ENCODE peak calls at places on chromosomes 11 and 22, in five cellular contexts. N is fibroblast of lung, P is HepG2, L is PC-3, V is IMR-90. Z is an unnamed sample.

GRCh38 chr11:44923080-44923479 is 27.6 kb downstream of the TP53I11 start:
- DNase-seq in V (no peak), L (no peak), N (no peak), P (no peak), Z (no peak)

GRCh38 chr11:19076744-19077589 is 16.4 kb upstream of the MRGPRX2 start:
- DNase-seq in V (peak; percentile 19), P (peak; percentile 32), L (peak; percentile 75), N (peak; percentile 16), Z (peak; percentile 77)

GRCh38 chr22:41996826-41997225 is 1.8 kb upstream of the WBP2NL start:
- DNase-seq in V (no peak), L (no peak), P (no peak), N (no peak), Z (no peak)

GRCh38 chr11:119087747-119088241 is 3.1 kb downstream of the HMBS start:
- DNase-seq in P (no peak), V (no peak), N (no peak), L (peak; percentile 52), Z (no peak)

GRCh38 chr22:22887621-22888503 is at the start of gene IGLL5:
- DNase-seq in N (no peak), P (no peak), L (no peak), V (no peak), Z (no peak)

GRCh38 chr11:122843281-122844150 is 5.2 kb downstream of the CRTAM start:
- DNase-seq in P (peak; percentile 81), N (no peak), V (no peak), L (no peak), Z (no peak)

GRCh38 chr11:1178906-1179305 is 21.2 kb downstream of the MUC5AC start:
- DNase-seq in L (no peak), P (no peak), N (no peak), V (no peak), Z (no peak)

GRCh38 chr11:19441752-19442553 is 201.2 kb upstream of the E2F8 start:
- DNase-seq in N (peak; percentile 98), P (no peak), V (peak; percentile 98), L (peak; percentile 95), Z (peak; percentile 74)

GRCh38 chr22:26722159-26722558 is 64.8 kb downstream of the MIAT start:
- DNase-seq in N (peak; percentile 81), P (no peak), V (peak; percentile 63), L (peak; percentile 40), Z (peak; percentile 42)

GRCh38 chr11:13126430-13126829 is 117.3 kb downstream of the RASSF10 start:
- DNase-seq in N (peak; percentile 98), P (no peak), L (peak; percentile 98), V (peak; percentile 98), Z (peak; percentile 94)

GRCh38 chr22:45597460-45598192 is 74.0 kb upstream of the ATXN10 start:
- DNase-seq in N (no peak), V (no peak), P (peak; percentile 86), L (peak; percentile 22), Z (no peak)

GRCh38 chr11:125170406-125171031 is 6.0 kb downstream of the PKNOX2 start:
- DNase-seq in P (no peak), L (no peak), V (peak; percentile 92), N (peak; percentile 96), Z (peak; percentile 86)

GRCh38 chr11:108559340-108559739 is 34.2 kb downstream of the EXPH5 start:
- DNase-seq in L (no peak), N (peak; percentile 84), P (no peak), V (peak; percentile 76), Z (peak; percentile 81)

GRCh38 chr11:72245232-72245816 is 1.3 kb upstream of the PHOX2A start:
- DNase-seq in L (no peak), N (no peak), V (no peak), P (no peak), Z (no peak)

GRCh38 chr11:45483361-45483760 is 182.1 kb downstream of the CHST1 start:
- DNase-seq in N (no peak), V (no peak), L (no peak), P (no peak), Z (no peak)

GRCh38 chr22:46287873-46288751 is 8.6 kb upstream of the GTSE1 start:
- DNase-seq in P (no peak), L (no peak), N (no peak), V (no peak), Z (no peak)

GRCh38 chr22:19516378-19517170 is 7.6 kb downstream of the CLDN5 start:
- DNase-seq in L (no peak), N (no peak), V (no peak), P (no peak), Z (no peak)

GRCh38 chr11:14117632-14118031 is 155.1 kb downstream of the SPON1 start:
- DNase-seq in P (no peak), L (no peak), N (no peak), V (no peak), Z (no peak)

GRCh38 chr11:111331711-111332479 is 33.5 kb downstream of the POU2AF3 start:
- DNase-seq in P (no peak), V (peak; percentile 45), N (peak; percentile 82), L (peak; percentile 25), Z (peak; percentile 67)

GRCh38 chr11:1225386-1226225 is 2.7 kb downstream of the MUC5B start:
- DNase-seq in V (no peak), L (no peak), P (no peak), N (no peak), Z (no peak)

GRCh38 chr11:15714641-15715399 is 600.1 kb downstream of the INSC start:
- DNase-seq in N (no peak), V (peak; percentile 60), L (no peak), P (no peak), Z (peak; percentile 53)

GRCh38 chr11:31236052-31236652 is 133.4 kb downstream of the DCDC1 start:
- DNase-seq in L (peak; percentile 42), N (peak; percentile 7), P (no peak), V (no peak), Z (peak; percentile 43)

GRCh38 chr11:122042981-122043380 is 73.0 kb downstream of the BLID start:
- DNase-seq in V (peak; percentile 25), P (no peak), N (no peak), L (no peak), Z (peak; percentile 27)

GRCh38 chr11:112289588-112290461 is 29.2 kb upstream of the PLET1 start:
- DNase-seq in P (peak; percentile 21), N (peak; percentile 53), V (peak; percentile 35), L (peak; percentile 77), Z (peak; percentile 93)

GRCh38 chr11:112453601-112454577 is 193.2 kb upstream of the PLET1 start:
- DNase-seq in L (peak; percentile 60), V (peak; percentile 12), N (peak; percentile 9), P (peak; percentile 29), Z (peak; percentile 6)

GRCh38 chr11:35419713-35420333 is 465 bp upstream of the SLC1A2 start:
- DNase-seq in N (no peak), V (no peak), P (no peak), L (no peak), Z (no peak)

GRCh38 chr11:1297011-1297575 is 12.3 kb downstream of the TOLLIP start:
- DNase-seq in P (no peak), N (no peak), L (no peak), V (no peak), Z (no peak)

GRCh38 chr22:41925783-41926460 is 684 bp downstream of the TNFRSF13C start:
- DNase-seq in L (peak; percentile 62), P (peak; percentile 45), N (peak; percentile 15), V (peak; percentile 34), Z (peak; percentile 72)

DNA sequence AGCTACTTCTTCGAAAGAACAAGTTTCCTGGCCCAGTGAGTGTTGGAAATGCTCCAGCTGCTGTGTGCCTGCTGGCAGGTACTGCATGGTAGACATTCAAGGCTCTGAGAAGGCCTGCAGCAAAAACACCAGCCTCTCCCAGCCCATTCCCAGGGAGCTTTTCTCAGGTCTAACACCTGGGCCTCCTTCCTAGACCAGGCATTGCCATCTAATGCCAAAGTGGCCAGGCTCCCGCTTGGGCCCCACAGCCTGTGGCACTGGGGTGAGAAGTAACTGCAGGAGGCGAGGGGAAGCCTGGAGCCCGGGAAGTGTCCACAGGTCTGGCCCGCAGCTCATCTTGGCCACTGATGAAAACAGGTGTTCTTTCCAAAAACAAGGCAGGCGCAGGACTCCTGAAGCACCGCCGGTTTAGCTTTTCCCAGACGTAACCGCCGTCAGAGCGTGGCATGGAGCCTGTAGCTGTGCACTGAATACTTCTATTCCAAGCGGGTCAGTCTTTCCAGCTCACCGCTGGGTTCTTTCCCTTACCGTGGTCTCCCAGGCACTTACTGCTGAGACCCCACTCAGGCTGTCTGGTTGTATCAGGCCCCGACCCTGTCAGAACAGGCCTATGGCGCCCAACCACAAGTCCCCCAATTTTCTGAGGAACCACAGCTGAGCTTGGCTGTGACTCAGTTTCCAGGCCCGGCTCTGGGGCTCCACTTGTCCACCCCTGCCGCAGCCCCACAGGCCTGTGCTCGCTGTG is 1.2 kb upstream of the TCIRG1 start:
- DNase-seq in V (no peak), L (no peak), P (no peak), N (no peak), Z (no peak)
- H3K9ac ChIP-seq in V (no peak overlapping the region), L (no peak overlapping the region), P (peak overlapping the region; percentile 92), N (no peak overlapping the region), Z (peak overlapping the region; percentile 93)

GRCh38 chr11:128453444-128454336 is 133.7 kb downstream of the ETS1 start:
- DNase-seq in L (peak; percentile 88), V (peak; percentile 99), P (no peak), N (peak; percentile 99), Z (peak; percentile 78)

GRCh38 chr11:128448981-128449713 is 138.2 kb downstream of the ETS1 start:
- DNase-seq in N (peak; percentile 70), P (no peak), V (no peak), L (no peak), Z (no peak)

GRCh38 chr11:128450882-128451647 is 136.3 kb downstream of the ETS1 start:
- DNase-seq in P (no peak), N (no peak), L (no peak), V (no peak), Z (no peak)

GRCh38 chr11:128448487-128448886 is 138.9 kb downstream of the ETS1 start:
- DNase-seq in L (peak; percentile 100), V (peak; percentile 87), P (peak; percentile 89), N (peak; percentile 91), Z (no peak)

DNA sequence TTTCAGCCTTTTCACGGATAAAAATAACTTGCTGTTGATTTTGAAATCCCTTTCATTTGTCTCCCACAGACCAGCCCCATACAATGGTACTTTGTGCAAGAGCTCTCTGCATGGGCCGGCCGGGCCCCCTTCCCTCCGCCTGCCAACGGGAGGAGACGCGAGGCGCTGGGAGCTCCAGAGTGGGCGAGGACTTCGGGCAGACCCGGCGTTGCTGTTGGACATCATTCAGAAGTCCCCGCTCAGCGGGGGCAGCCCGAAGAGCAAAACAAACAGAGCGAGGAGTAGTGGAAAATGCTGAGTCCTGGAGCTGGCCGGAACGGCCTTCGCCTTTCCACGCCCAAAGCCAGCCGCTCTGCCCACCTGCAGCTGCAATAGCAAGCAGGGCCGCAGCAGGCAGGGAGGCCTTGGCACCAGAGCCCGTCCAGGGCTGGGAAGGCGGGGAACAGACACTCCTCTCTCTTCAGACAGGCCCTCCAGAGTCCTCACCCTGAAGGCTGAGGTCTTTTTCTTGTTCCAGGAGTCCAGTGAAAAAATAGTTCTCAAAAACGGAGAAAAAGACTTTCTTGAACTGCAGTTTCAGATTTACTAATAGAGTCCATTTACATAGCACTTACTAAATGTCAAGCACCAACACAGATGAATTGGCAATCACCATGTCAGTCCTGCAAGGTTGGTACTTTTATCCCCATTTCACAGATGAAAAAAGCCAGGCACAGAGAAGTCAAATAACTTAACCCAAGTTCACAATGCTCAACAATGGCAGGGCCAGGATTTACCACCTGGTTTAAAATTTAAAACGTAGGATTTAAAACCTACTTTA is 135.5 kb downstream of the ETS1 start:
- DNase-seq in P (peak; percentile 82), V (peak; percentile 57), L (no peak), N (peak; percentile 81), Z (peak; percentile 80)
- H3K9ac ChIP-seq in P (peak overlapping the region; percentile 41), V (no peak overlapping the region), L (no peak overlapping the region), N (peak overlapping the region; percentile 51), Z (peak overlapping the region; percentile 79)

GRCh38 chr22:39901519-39902146 is 749 bp downstream of the GRAP2 start:
- DNase-seq in V (no peak), L (no peak), N (no peak), P (no peak), Z (no peak)
- H3K9ac ChIP-seq in V (no peak overlapping the region), L (no peak overlapping the region), N (no peak overlapping the region), P (no peak overlapping the region), Z (no peak overlapping the region)

GRCh38 chr22:18045794-18046193 is 21.4 kb upstream of the MICAL3 start:
- DNase-seq in P (no peak), N (no peak), L (no peak), V (no peak), Z (no peak)
- H3K9ac ChIP-seq in P (no peak overlapping the region), N (no peak overlapping the region), L (no peak overlapping the region), V (no peak overlapping the region), Z (no peak overlapping the region)

Z was measured in adipocyte.